ENCODE peak calls at places on chromosomes 7 and 10, in nine cellular contexts. K is CD8-positive, alpha-beta T cell; G is choroid plexus epithelial cell; D is A549; S is left ventricle myocardium inferior; V is AG09319; C is kidney epithelial cell; L is foreskin keratinocyte; W is cardiac muscle cell. R is an unnamed sample.

GRCh38 chr10:128191847-128192246 is 65.6 kb upstream of the MKI67 start:
- DNase-seq in K (no peak), G (no peak), D (peak), S (no peak), V (no peak), C (no peak), L (peak), W (no peak), R (no peak)

GRCh38 chr7:46486264-46487206 is 565.5 kb upstream of the IGFBP3 start:
- DNase-seq in K (no peak), G (peak), D (peak), S (peak), V (peak), C (peak), L (peak), W (no peak), R (no peak)

GRCh38 chr10:7541137-7542087 is 125.4 kb downstream of the ITIH5 start:
- DNase-seq in K (no peak), G (peak), D (peak), S (peak), V (no peak), C (no peak), L (no peak), W (peak), R (no peak)

GRCh38 chr7:6637544-6638229 is 569 bp downstream of the ZNF316 start:
- DNase-seq in K (peak), G (peak), D (peak), S (no peak), V (no peak), C (no peak), L (no peak), W (peak), R (peak)

GRCh38 chr7:159098424-159098786 is 46.3 kb downstream of the VIPR2 start:
- DNase-seq in K (no peak), G (no peak), D (no peak), S (no peak), V (no peak), C (no peak), L (no peak), W (no peak), R (no peak)

GRCh38 chr10:122550983-122551382 is 9.6 kb upstream of the DMBT1 start:
- DNase-seq in K (no peak), G (no peak), D (no peak), S (no peak), V (no peak), C (no peak), L (no peak), W (no peak), R (no peak)

GRCh38 chr7:23472046-23472445 is 1.8 kb upstream of the IGF2BP3 start:
- DNase-seq in K (no peak), G (no peak), D (no peak), S (no peak), V (no peak), C (no peak), L (no peak), W (no peak), R (no peak)

GRCh38 chr10:37582237-37582636 is 275.2 kb downstream of the ZNF248 start:
- DNase-seq in K (no peak), G (no peak), D (no peak), S (no peak), V (no peak), C (no peak), L (no peak), W (no peak), R (no peak)

GRCh38 chr7:133207687-133208086 is 45.2 kb upstream of the EXOC4 start:
- DNase-seq in K (no peak), G (peak), D (peak), S (no peak), V (no peak), C (no peak), L (no peak), W (no peak), R (no peak)
- TF ChIP-seq CTCF in K (no peak), G (peak), D (no peak), S (no peak), V (no peak), C (no peak), L (peak), W (no peak), R (peak)

GRCh38 chr10:21962362-21962761 is 41.2 kb downstream of the DNAJC1 start:
- DNase-seq in K (no peak), G (no peak), D (no peak), S (no peak), V (no peak), C (no peak), L (no peak), W (no peak), R (no peak)

GRCh38 chr10:21954690-21955089 is 48.8 kb downstream of the DNAJC1 start:
- DNase-seq in K (no peak), G (no peak), D (no peak), S (no peak), V (no peak), C (no peak), L (no peak), W (no peak), R (no peak)

GRCh38 chr10:21961847-21962246 is 41.7 kb downstream of the DNAJC1 start:
- DNase-seq in K (no peak), G (no peak), D (no peak), S (no peak), V (no peak), C (no peak), L (no peak), W (no peak), R (no peak)

GRCh38 chr10:21964983-21965665 is 38.4 kb downstream of the DNAJC1 start:
- DNase-seq in K (no peak), G (no peak), D (no peak), S (no peak), V (no peak), C (no peak), L (no peak), W (no peak), R (no peak)

GRCh38 chr10:21959998-21960397 is 43.5 kb downstream of the DNAJC1 start:
- DNase-seq in K (no peak), G (no peak), D (no peak), S (no peak), V (no peak), C (no peak), L (no peak), W (no peak), R (no peak)
- TF ChIP-seq CTCF in K (no peak), G (no peak), D (no peak), S (no peak), V (no peak), C (no peak), L (no peak), W (no peak), R (no peak)

GRCh38 chr10:71303569-71303907 is 15.5 kb upstream of the SLC29A3 start:
- DNase-seq in K (no peak), G (no peak), D (no peak), S (no peak), V (no peak), C (no peak), L (no peak), W (no peak), R (no peak)
- TF ChIP-seq CTCF in K (no peak), G (no peak), D (no peak), S (no peak), V (no peak), C (no peak), L (no peak), W (no peak), R (no peak)

GRCh38 chr7:151032936-151033863 is 5.0 kb downstream of the ABCB8 start:
- DNase-seq in K (no peak), G (no peak), D (no peak), S (no peak), V (no peak), C (no peak), L (no peak), W (no peak), R (no peak)
- TF ChIP-seq CTCF in K (no peak), G (peak), D (no peak), S (no peak), V (no peak), C (no peak), L (peak), W (no peak), R (no peak)

GRCh38 chr10:70893227-70894006 is 5.1 kb upstream of the PCBD1 start:
- DNase-seq in K (no peak), G (no peak), D (no peak), S (no peak), V (no peak), C (no peak), L (no peak), W (no peak), R (no peak)
- TF ChIP-seq CTCF in K (no peak), G (no peak), D (no peak), S (no peak), V (no peak), C (no peak), L (no peak), W (no peak), R (no peak)

GRCh38 chr10:92074126-92074887 is 150.7 kb downstream of the BTAF1 start:
- DNase-seq in K (no peak), G (peak), D (no peak), S (no peak), V (no peak), C (no peak), L (no peak), W (no peak), R (no peak)
- TF ChIP-seq CTCF in K (no peak), G (peak), D (peak), S (peak), V (no peak), C (peak), L (peak), W (peak), R (peak)

GRCh38 chr7:108246227-108246837 is 116.2 kb upstream of the LAMB4 start:
- DNase-seq in K (no peak), G (peak), D (peak), S (no peak), V (peak), C (peak), L (peak), W (peak), R (no peak)
- TF ChIP-seq CTCF in K (no peak), G (peak), D (peak), S (no peak), V (peak), C (peak), L (peak), W (peak), R (no peak)

GRCh38 chr7:3300221-3300650 is 816 bp upstream of the SDK1 start:
- DNase-seq in K (no peak), G (no peak), D (peak), S (no peak), V (no peak), C (no peak), L (no peak), W (peak), R (no peak)

GRCh38 chr7:3300651-3301471 is at the start of gene SDK1:
- DNase-seq in K (peak), G (peak), D (peak), S (peak), V (peak), C (peak), L (peak), W (peak), R (no peak)

GRCh38 chr7:3294432-3295100 is 6.5 kb upstream of the SDK1 start:
- DNase-seq in K (no peak), G (no peak), D (no peak), S (no peak), V (no peak), C (no peak), L (no peak), W (no peak), R (no peak)

GRCh38 chr7:3301472-3301778 is 373 bp downstream of the SDK1 start:
- DNase-seq in K (no peak), G (no peak), D (no peak), S (no peak), V (no peak), C (no peak), L (no peak), W (no peak), R (no peak)

GRCh38 chr7:3297105-3297819 is 3.8 kb upstream of the SDK1 start:
- DNase-seq in K (no peak), G (no peak), D (no peak), S (no peak), V (no peak), C (no peak), L (no peak), W (no peak), R (no peak)
- TF ChIP-seq CTCF in K (no peak), G (no peak), D (no peak), S (no peak), V (no peak), C (no peak), L (no peak), W (no peak), R (no peak)

DNA sequence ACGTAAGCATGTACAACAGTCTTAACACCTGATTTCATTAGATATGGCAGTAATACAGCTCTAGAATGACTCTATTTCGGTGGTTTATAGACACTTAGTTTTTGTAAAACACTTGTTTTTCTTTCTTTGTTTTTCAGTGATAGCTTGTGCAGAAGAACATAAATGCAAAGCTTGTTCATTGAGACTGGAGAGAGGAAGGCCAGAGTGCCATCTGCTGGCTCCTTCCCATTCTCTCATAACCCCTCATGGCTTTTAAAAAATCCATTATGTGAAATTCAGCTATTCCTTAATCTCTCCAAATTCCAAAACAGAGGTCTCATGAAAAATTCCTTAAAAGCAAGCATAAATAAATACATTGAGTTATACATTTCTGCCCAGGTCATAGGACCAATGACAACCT is 76.3 kb downstream of the CACNB2 start:
- DNase-seq in K (no peak), G (peak), D (peak), S (no peak), V (no peak), C (no peak), L (no peak), W (peak), R (no peak)
- TF ChIP-seq CTCF in K (no peak), G (peak), D (peak), S (peak), V (peak), C (peak), L (peak), W (peak), R (peak)

DNA sequence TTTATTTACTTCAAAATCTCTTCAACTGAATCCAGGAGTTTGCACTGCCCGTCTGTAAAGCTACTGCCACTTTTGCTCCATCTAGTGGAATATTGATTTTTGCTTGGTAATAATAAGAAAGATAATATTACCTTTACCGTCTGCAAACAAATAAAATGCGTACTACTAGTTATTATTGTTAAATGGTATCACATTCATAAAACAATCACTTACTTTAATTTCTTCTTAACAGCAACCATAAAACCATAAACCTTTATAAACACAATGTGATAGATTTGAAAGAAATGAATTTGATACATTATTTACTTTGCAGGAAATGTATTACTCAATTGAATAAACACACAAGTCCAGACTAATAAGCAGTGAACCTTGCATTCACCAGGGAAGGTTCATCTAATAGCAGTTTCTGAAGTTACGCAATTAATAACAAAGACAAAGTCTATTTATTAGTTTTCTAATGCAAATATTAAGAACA is 6.4 kb downstream of the AGMO start:
- DNase-seq in K (no peak), G (peak), D (peak), S (no peak), V (no peak), C (no peak), L (no peak), W (no peak), R (no peak)
- TF ChIP-seq CTCF in K (no peak), G (peak), D (peak), S (peak), V (peak), C (peak), L (peak), W (peak), R (no peak)